ENCODE peak calls at places on chromosomes 1 and 21, in four cellular contexts. O is K562, D is A549, X is upper lobe of left lung. T is an unnamed sample. For H3K4me1, the result is how much of the 10 kb centered on the place peaks cover.

GRCh38 chr1:3012511-3013291 is 8.6 kb upstream of the ACTRT2 start:
- ATAC-seq in O (peak), D (peak), X (peak), T (peak)

GRCh38 chr21:43923391-43923790 is 58.4 kb downstream of the AGPAT3 start:
- ATAC-seq in O (no peak), D (no peak), X (no peak), T (no peak)

GRCh38 chr1:182143825-182144661 is 82.5 kb upstream of the ZNF648 start:
- ATAC-seq in O (peak), D (no peak), X (peak), T (peak)

GRCh38 chr1:29546496-29546895 is 310.2 kb downstream of the PTPRU start:
- ATAC-seq in O (no peak), D (no peak), X (no peak), T (no peak)

GRCh38 chr1:95216292-95216990 is 17.6 kb upstream of the RWDD3 start:
- ATAC-seq in O (no peak), D (no peak), X (no peak), T (no peak)

GRCh38 chr1:21490774-21491482 is 18.3 kb upstream of the ALPL start:
- ATAC-seq in O (peak), D (peak), X (no peak), T (no peak)

GRCh38 chr1:226457307-226457712 is 49.4 kb upstream of the PARP1 start:
- ATAC-seq in O (peak), D (no peak), X (no peak), T (no peak)

GRCh38 chr1:19457555-19457954 is 27.8 kb downstream of the CAPZB start:
- ATAC-seq in O (no peak), D (no peak), X (no peak), T (peak)

GRCh38 chr1:173257805-173258204 is 50.7 kb upstream of the TNFSF4 start:
- ATAC-seq in O (no peak), D (no peak), X (no peak), T (no peak)

GRCh38 chr1:204075116-204075636 is 2.3 kb downstream of the SOX13 start:
- ATAC-seq in O (no peak), D (no peak), X (peak), T (no peak)

GRCh38 chr1:85258536-85259117 is 835 bp downstream of the C1orf52 start:
- ATAC-seq in O (peak), D (peak), X (no peak), T (no peak)

GRCh38 chr1:31027693-31028526 is 37.6 kb downstream of the PUM1 start:
- ATAC-seq in O (peak), D (no peak), X (peak), T (no peak)

GRCh38 chr1:6825828-6826227 is 40.6 kb downstream of the CAMTA1 start:
- ATAC-seq in O (no peak), D (no peak), X (no peak), T (no peak)

GRCh38 chr1:94522304-94522703 is 19.3 kb downstream of the F3 start:
- ATAC-seq in O (peak), D (no peak), X (peak), T (no peak)

GRCh38 chr1:206080421-206080820 is 27.4 kb downstream of the RHEX start:
- ATAC-seq in O (no peak), D (no peak), X (no peak), T (no peak)

GRCh38 chr21:42781150-42781980 is 98.0 kb downstream of the WDR4 start:
- ATAC-seq in O (peak), D (no peak), X (peak), T (no peak)

GRCh38 chr1:113153116-113153803 is 80.3 kb downstream of the LRIG2 start:
- ATAC-seq in O (peak), D (no peak), X (peak), T (no peak)

GRCh38 chr1:184860535-184860934 is 105.9 kb upstream of the EDEM3 start:
- ATAC-seq in O (no peak), D (no peak), X (no peak), T (no peak)

GRCh38 chr1:64038965-64039926 is 164.2 kb upstream of the UBE2U start:
- ATAC-seq in O (no peak), D (peak), X (peak), T (peak)

DNA sequence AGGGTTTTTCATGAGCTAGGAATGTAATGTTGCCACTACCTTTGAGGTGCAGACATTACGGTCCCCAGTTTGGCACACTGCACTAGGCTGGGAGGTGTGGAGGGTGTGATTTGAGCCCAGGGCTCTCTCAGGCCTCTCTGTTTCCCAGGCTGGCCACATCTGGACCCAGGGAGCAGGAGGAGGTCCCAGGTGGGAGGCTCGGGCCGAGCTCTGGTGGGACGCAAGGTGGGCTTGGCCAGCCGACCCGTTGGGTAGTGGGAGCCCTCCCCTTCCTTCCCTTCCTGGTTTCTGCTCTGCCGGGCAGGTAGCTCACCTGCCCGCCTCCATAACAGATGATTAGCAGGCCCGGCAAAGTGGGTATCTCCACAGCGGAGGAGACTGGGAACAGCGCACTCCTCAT is 146.2 kb upstream of the TMEM51 start:
- ATAC-seq in O (no peak), D (no peak), X (no peak), T (no peak)
- TF ChIP-seq EP300 in O (no peak), D (no peak), X (no peak), T (no peak)

GRCh38 chr1:225449261-225449660 is 21.4 kb upstream of the LBR start:
- ATAC-seq in O (no peak), D (peak), X (no peak), T (no peak)
- H3K4me1 ChIP-seq in O (under half), D (under half), X (under half), T (under half)

DNA sequence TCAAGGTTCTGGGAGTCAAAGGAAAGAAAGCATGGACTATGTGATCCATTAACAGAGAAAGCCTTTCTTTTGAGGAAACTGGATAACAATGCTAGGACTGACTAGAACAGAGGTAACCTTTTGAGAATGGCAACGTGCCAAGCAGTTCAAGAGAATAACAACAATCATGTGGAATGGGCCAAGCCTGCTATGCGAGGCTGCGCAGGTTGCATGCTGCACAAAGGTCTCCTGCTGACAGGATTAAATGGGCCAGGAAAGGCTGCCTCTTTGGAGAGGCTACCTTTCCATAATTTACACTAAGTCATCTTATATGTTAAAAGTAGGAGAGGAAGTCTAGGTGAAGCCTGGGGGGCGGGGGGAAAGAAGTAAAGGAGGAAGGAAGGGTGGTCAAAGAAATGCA is 5.8 kb downstream of the PCNX2 start:
- ATAC-seq in O (no peak), D (no peak), X (no peak), T (no peak)
- TF ChIP-seq EP300 in O (no peak), D (no peak), X (no peak), T (no peak)

GRCh38 chr1:116331523-116331922 is 41.5 kb upstream of the ATP1A1 start:
- ATAC-seq in O (no peak), D (no peak), X (no peak), T (no peak)

GRCh38 chr1:116329524-116330341 is 43.3 kb upstream of the ATP1A1 start:
- ATAC-seq in O (no peak), D (no peak), X (no peak), T (no peak)

GRCh38 chr1:116328671-116329070 is 44.4 kb upstream of the ATP1A1 start:
- ATAC-seq in O (no peak), D (no peak), X (no peak), T (no peak)

GRCh38 chr1:116330846-116331245 is 42.2 kb upstream of the ATP1A1 start:
- ATAC-seq in O (no peak), D (no peak), X (no peak), T (no peak)

GRCh38 chr1:116330342-116330652 is 42.7 kb upstream of the ATP1A1 start:
- ATAC-seq in O (no peak), D (no peak), X (peak), T (no peak)
- H3K4me1 ChIP-seq in O (under half), D (under half), X (under half), T (under half)

GRCh38 chr21:30634906-30635305 is at the start of gene KRTAP20-2:
- ATAC-seq in O (no peak), D (no peak), X (no peak), T (no peak)
- TF ChIP-seq EP300 in O (no peak), D (no peak), X (no peak), T (no peak)

GRCh38 chr1:234967121-234967520 is 161.5 kb downstream of the TOMM20 start:
- ATAC-seq in O (no peak), D (no peak), X (no peak), T (no peak)

GRCh38 chr1:234962340-234962989 is 166.2 kb downstream of the TOMM20 start:
- ATAC-seq in O (peak), D (no peak), X (peak), T (peak)

GRCh38 chr1:234963904-234964702 is 164.5 kb downstream of the TOMM20 start:
- ATAC-seq in O (no peak), D (peak), X (no peak), T (peak)

GRCh38 chr1:234963180-234963903 is 165.3 kb downstream of the TOMM20 start:
- ATAC-seq in O (peak), D (peak), X (peak), T (peak)

DNA sequence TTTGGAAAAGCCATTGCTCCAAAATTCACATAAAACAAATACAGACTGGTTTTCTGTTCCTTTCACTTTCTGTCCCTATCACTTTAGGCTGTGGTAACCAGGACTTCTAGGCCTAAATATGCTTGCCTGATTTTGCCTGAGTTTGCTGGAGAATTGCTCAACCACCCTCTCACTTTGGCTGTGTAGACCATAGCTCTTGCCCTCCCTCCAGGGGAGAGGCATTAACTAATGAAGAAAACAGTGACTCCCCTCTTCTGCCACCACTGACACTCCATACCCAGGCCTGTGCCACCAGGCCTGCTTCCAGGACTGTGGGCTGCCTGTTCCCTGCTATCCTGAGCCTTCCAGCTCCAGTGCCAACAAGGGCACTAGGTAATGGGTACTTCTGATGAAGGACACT is 163.5 kb downstream of the TOMM20 start:
- ATAC-seq in O (no peak), D (no peak), X (no peak), T (peak)
- H3K4me1 ChIP-seq in O (under half), D (half or more), X (half or more), T (under half)

GRCh38 chr1:91700771-91701493 is 185.0 kb downstream of the TGFBR3 start:
- ATAC-seq in O (no peak), D (no peak), X (peak), T (no peak)
- TF ChIP-seq EP300 in O (no peak), D (no peak), X (no peak), T (no peak)